ENCODE peak calls at places on chromosomes 12 and 14, in six cellular contexts. P is tibial nerve; W is AG10803; K is foreskin fibroblast; X is cardiac fibroblast; Q is CD8-positive, alpha-beta T cell. Y is an unnamed sample.
A peak's percentile ranks its signal among the peaks of the same experiment; 100 is the strongest.

GRCh38 chr12:98572010-98572409 is 21.5 kb upstream of the SLC25A3 start:
- DNase-seq in P (no peak), X (no peak), K (no peak), Q (no peak), W (no peak), Y (no peak)

GRCh38 chr12:105083551-105084105 is 630 bp downstream of the ALDH1L2 start:
- DNase-seq in K (peak; percentile 92), Q (no peak), P (peak; percentile 47), W (peak; percentile 88), X (peak; percentile 84), Y (peak; percentile 86)

GRCh38 chr12:52004042-52004648 is 2.6 kb upstream of the TAMALIN start:
- DNase-seq in P (no peak), K (peak; percentile 82), W (peak; percentile 56), X (peak; percentile 62), Q (no peak), Y (peak; percentile 82)

GRCh38 chr12:98592825-98593322 is 612 bp upstream of the SLC25A3 start:
- DNase-seq in P (no peak), X (no peak), K (no peak), W (no peak), Q (no peak), Y (no peak)

GRCh38 chr12:101823891-101824290 is 6.9 kb downstream of the GNPTAB start:
- DNase-seq in P (no peak), X (no peak), K (peak; percentile 30), Q (peak; percentile 47), W (peak; percentile 17), Y (peak; percentile 65)

GRCh38 chr12:120468846-120469449 is 600 bp downstream of the SRSF9 start:
- DNase-seq in W (peak; percentile 13), X (peak; percentile 15), P (no peak), Q (peak; percentile 26), K (peak; percentile 54), Y (peak; percentile 66)

GRCh38 chr14:34750670-34751069 is 36.3 kb upstream of the CFL2 start:
- DNase-seq in P (no peak), W (peak; percentile 68), Q (no peak), K (peak; percentile 79), X (peak; percentile 81), Y (no peak)

GRCh38 chr12:26621932-26622331 is 211.1 kb downstream of the ITPR2 start:
- DNase-seq in X (no peak), P (no peak), W (no peak), K (no peak), Q (no peak), Y (no peak)

GRCh38 chr12:106585237-106585834 is 2.5 kb downstream of the RFX4 start:
- DNase-seq in K (no peak), P (no peak), Q (no peak), X (peak; percentile 5), W (no peak), Y (no peak)

GRCh38 chr12:570237-570925 is 92.9 kb downstream of the NINJ2 start:
- DNase-seq in Q (no peak), W (peak; percentile 85), P (peak; percentile 61), K (peak; percentile 96), X (peak; percentile 88), Y (peak; percentile 91)

GRCh38 chr14:59301354-59301753 is 112.9 kb downstream of the DAAM1 start:
- DNase-seq in K (no peak), P (no peak), X (no peak), W (no peak), Q (no peak), Y (no peak)

GRCh38 chr12:105554223-105554678 is 223.8 kb downstream of the C12orf75 start:
- DNase-seq in X (no peak), P (no peak), W (no peak), K (no peak), Q (no peak), Y (no peak)

GRCh38 chr12:7209958-7210357 is 20.5 kb downstream of the PEX5 start:
- DNase-seq in W (no peak), X (no peak), Q (no peak), K (no peak), P (no peak), Y (no peak)

DNA sequence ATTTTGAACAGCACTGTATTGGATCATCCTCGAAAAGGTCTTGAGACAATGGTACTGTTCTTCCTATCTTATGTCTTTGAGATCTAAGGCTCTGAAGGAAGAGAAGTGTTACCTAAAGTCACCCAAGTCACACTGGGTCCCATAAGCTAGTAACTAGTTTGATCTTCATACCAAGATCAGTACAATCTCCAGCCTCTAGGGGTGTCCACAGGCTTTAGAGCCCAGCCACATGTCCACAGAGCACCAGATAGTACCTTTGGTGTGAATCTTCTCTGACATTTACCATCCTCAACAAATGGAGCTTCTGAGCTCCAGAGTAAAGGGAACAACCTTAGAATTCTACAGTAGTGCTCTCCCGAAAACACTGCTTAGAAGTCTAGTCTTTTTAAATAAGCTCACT is 78.7 kb downstream of the KSR2 start:
- DNase-seq in W (no peak), P (no peak), X (no peak), Q (no peak), K (no peak), Y (no peak)
- TF ChIP-seq CTCF in W (no peak), P (no peak), X (peak; percentile 2), Q (no peak), K (peak; percentile 4), Y (no peak)

DNA sequence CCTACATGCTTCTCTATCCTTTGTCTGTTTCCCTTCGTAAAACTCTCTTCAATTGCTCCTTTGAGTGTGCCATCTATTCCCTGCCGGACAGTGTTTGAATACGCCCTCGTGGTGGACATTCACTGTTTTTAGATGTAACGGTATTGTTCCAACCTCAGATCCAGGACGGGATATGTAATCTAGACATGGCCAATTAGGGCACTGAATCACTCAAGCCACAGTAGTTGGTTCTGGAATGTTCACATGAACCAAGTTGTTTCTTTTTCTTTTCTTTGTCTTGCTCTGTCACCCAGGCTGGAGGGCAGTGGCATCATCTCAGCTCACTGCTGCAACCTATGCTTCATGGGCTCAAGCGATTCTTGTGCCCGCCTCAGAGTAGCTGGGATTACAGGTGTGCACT is 204.2 kb upstream of the PLXNC1 start:
- DNase-seq in K (peak; percentile 24), Q (no peak), P (no peak), W (peak; percentile 68), X (peak; percentile 7), Y (no peak)
- H3K4me3 ChIP-seq in K (no peak overlapping the region), Q (no peak overlapping the region), P (no peak overlapping the region), W (no peak overlapping the region), X (no peak overlapping the region), Y (no peak overlapping the region)

DNA sequence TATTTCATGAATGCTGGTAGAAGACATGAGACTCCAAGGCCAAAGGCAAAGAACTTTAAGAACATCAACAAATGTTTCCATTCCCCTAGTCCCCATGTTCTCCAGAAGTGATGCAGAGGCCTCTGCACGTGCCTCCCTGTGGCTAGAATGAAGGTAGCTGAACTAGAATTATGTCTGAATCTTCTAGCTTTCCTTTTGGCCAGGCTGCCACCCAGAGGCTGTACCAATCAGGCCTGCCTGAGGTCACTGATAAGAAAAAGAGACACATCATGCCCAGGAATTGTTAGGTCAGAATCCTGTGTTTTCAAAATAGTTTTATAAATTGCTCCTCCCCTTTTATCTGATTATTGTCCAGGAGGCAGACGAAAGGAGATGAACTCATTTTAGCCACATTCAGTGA is 188.0 kb upstream of the SLC16A7 start:
- DNase-seq in Q (no peak), K (no peak), X (no peak), W (no peak), P (no peak), Y (no peak)
- TF ChIP-seq CTCF in Q (no peak), K (no peak), X (no peak), W (no peak), P (no peak), Y (no peak)

DNA sequence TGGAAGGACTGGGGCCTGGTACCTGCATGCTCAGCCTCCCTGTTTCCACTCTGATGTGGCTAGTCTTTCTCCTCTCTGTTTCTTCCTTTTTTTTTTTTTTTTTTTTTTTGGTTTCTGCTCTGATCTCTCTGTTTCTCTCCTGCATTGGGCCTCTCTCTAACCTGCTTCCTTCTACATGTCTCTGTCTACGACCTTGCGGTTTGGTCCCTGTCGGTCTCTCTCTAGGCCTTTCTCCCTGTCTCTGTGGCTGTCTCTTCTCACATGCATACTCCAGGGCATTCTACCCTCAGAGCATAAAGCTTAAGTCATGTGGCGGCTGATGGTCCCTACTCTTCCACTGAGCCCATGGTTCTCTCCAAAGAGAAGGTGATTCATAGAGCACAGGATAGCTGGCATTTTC is 1096.6 kb downstream of the BCL11B start:
- DNase-seq in W (no peak), X (no peak), P (no peak), Q (no peak), K (no peak), Y (no peak)
- H3K4me3 ChIP-seq in W (no peak overlapping the region), X (no peak overlapping the region), P (no peak overlapping the region), Q (no peak overlapping the region), K (no peak overlapping the region), Y (no peak overlapping the region)

GRCh38 chr12:32755654-32756475 is at the start of gene YARS2:
- DNase-seq in X (peak; percentile 100), W (peak; percentile 99), K (peak; percentile 99), P (peak; percentile 87), Q (peak; percentile 64), Y (peak; percentile 98)
- TF ChIP-seq CTCF in X (peak; percentile 65), W (peak; percentile 89), K (peak; percentile 76), P (peak; percentile 75), Q (peak; percentile 94), Y (peak; percentile 85)

DNA sequence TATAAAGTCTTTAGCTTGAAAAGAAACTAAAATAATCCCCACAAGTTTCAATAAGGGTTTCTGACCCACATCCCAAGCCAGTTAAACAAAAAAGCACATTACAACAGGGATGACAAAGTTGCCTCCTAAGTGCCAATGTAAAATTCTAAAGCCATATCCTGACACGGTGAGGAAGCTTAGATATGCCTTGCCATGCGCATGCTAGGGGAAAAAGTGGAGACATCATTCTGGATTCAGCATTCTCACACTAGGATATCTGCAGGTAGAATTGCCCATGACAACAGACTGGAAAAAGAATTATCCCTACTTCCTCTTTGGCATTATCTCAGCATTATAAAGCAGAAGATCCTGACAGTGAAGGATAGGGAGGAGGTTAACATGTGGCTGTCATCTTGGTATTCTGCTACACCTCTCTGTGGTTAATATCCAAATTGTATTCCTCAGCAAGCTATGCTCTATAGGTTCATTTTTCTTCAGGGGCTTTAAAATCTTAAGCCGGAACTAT is 4.9 kb downstream of the DUSP6 start:
- DNase-seq in X (no peak), K (peak; percentile 45), Q (no peak), P (no peak), W (no peak), Y (no peak)
- H3K4me3 ChIP-seq in X (no peak overlapping the region), K (no peak overlapping the region), Q (no peak overlapping the region), P (peak overlapping the region; percentile 85), W (no peak overlapping the region), Y (peak overlapping the region; percentile 66)

Y was measured in sigmoid colon.